ENCODE peak calls at places on chromosomes 6 and 20, in ten cellular contexts. M is NCI-H526 treated with DMSO at 0.1 percent for 48 hours; A is stimulated activated CD4-positive, alpha-beta T cell treated with anti-CD3 and anti-CD28 coated beads, Interleukin-2, amount 100 ng/mL, for 48 hours; W is Caco-2; I is amniotic stem cell; G is ecto neural progenitor cell; K is NCI-H82; T is germinal center; J is T-helper 2 cell; P is omental fat pad. L is an unnamed sample.

GRCh38 chr20:51171141-51171540 is 148.2 kb upstream of the KCNG1 start:
- DNase-seq in K (no peak), M (no peak), G (no peak), A (no peak), T (no peak), P (no peak), J (no peak), W (no peak), I (no peak), L (no peak)

GRCh38 chr6:7728855-7729590 is 3.1 kb downstream of the BMP6 start:
- DNase-seq in T (no peak), G (peak; percentile 54), K (no peak), P (no peak), W (no peak), A (no peak), M (no peak), I (no peak), J (no peak), L (no peak)

GRCh38 chr20:63641146-63641791 is 12.0 kb downstream of the STMN3 start:
- DNase-seq in M (no peak), T (no peak), K (no peak), G (no peak), W (no peak), I (no peak), P (no peak), J (no peak), A (peak; percentile 44), L (no peak)

GRCh38 chr6:28165566-28165965 is 23.9 kb downstream of the ZKSCAN8 start:
- DNase-seq in J (no peak), A (no peak), I (no peak), G (no peak), K (peak; percentile 3), P (no peak), M (no peak), T (no peak), W (no peak), L (no peak)

GRCh38 chr20:7415427-7415826 is 524.8 kb downstream of the HAO1 start:
- DNase-seq in I (no peak), M (no peak), A (no peak), J (no peak), P (no peak), T (no peak), G (no peak), W (no peak), K (no peak), L (no peak)

GRCh38 chr6:10309826-10310405 is 105.0 kb downstream of the TFAP2A start:
- DNase-seq in T (no peak), W (no peak), J (no peak), A (no peak), I (no peak), P (no peak), K (no peak), G (no peak), M (no peak), L (no peak)

GRCh38 chr20:49028684-49029083 is 17.4 kb upstream of the CSE1L start:
- DNase-seq in M (no peak), I (no peak), G (no peak), W (peak; percentile 55), J (no peak), A (no peak), K (peak; percentile 27), P (no peak), T (no peak), L (no peak)

GRCh38 chr6:152496731-152497130 is 140.4 kb downstream of the SYNE1 start:
- DNase-seq in A (no peak), I (no peak), W (no peak), M (no peak), P (no peak), J (no peak), G (no peak), T (no peak), K (no peak), L (no peak)

GRCh38 chr20:57617079-57617795 is 3.0 kb downstream of the ZBP1 start:
- DNase-seq in G (no peak), I (no peak), W (no peak), T (no peak), J (no peak), A (no peak), M (no peak), K (no peak), P (peak; percentile 8), L (no peak)

GRCh38 chr6:69706724-69707123 is 90.1 kb downstream of the LMBRD1 start:
- DNase-seq in J (no peak), G (no peak), A (no peak), M (no peak), I (no peak), W (no peak), T (no peak), P (no peak), K (no peak), L (no peak)

GRCh38 chr6:166466178-166467122 is 83.7 kb upstream of the MPC1 start:
- DNase-seq in T (no peak), P (no peak), M (no peak), K (no peak), I (peak; percentile 80), W (peak; percentile 33), A (no peak), J (no peak), G (no peak), L (peak; percentile 85)

GRCh38 chr6:82954937-82955577 is 110.6 kb downstream of the UBE3D start:
- DNase-seq in A (no peak), T (no peak), J (no peak), G (no peak), W (no peak), P (no peak), I (no peak), K (no peak), M (peak; percentile 3), L (peak; percentile 70)

GRCh38 chr20:31670371-31671228 is 32.9 kb downstream of the COX4I2 start:
- DNase-seq in A (no peak), I (no peak), K (no peak), J (no peak), G (no peak), P (no peak), W (no peak), T (no peak), M (no peak), L (no peak)

GRCh38 chr6:110708295-110708965 is 106.8 kb downstream of the CDK19 start:
- DNase-seq in G (no peak), I (no peak), A (no peak), T (no peak), K (no peak), J (no peak), P (no peak), W (no peak), M (no peak), L (no peak)

GRCh38 chr6:155708100-155708499 is 252.5 kb upstream of the NOX3 start:
- DNase-seq in K (peak; percentile 6), I (no peak), J (no peak), A (no peak), W (no peak), G (no peak), M (no peak), P (no peak), T (no peak), L (no peak)

L was measured in BJ.